ENCODE peak calls at places on chromosomes 7 and 10, in six cellular contexts. N is heart right ventricle; K is heart left ventricle; S is activated naive CD8-positive, alpha-beta T cell treated with anti-CD3 and anti-CD28 coated beads, Interleukin-2, amount 10 ng/mL, durations not matched to agents 7 days and 5 days; X is lung; B is naive thymus-derived CD8-positive, alpha-beta T cell. U is an unnamed sample.

GRCh38 chr7:143245123-143245522 is 18.1 kb upstream of the GSTK1 start:
- ATAC-seq in N (no peak), K (no peak), S (peak; percentile 74), X (no peak), B (no peak), U (no peak)

GRCh38 chr7:100573691-100574361 is at the start of gene SAP25:
- ATAC-seq in N (no peak), K (no peak), S (no peak), X (no peak), B (no peak), U (no peak)

GRCh38 chr10:386751-387693 is 251.8 kb downstream of the ZMYND11 start:
- ATAC-seq in N (peak; percentile 25), K (no peak), S (no peak), X (no peak), B (no peak), U (peak; percentile 30)

GRCh38 chr7:149316606-149317005 is 54.6 kb downstream of the ZNF783 start:
- ATAC-seq in N (no peak), K (no peak), S (no peak), X (no peak), B (no peak), U (no peak)

GRCh38 chr7:128167316-128167691 is 73.8 kb upstream of the LEP start:
- ATAC-seq in N (peak; percentile 53), K (no peak), S (peak; percentile 30), X (no peak), B (peak; percentile 36), U (peak; percentile 29)

GRCh38 chr7:25358831-25359350 is 130.6 kb upstream of the NPVF start:
- ATAC-seq in N (no peak), K (no peak), S (no peak), X (no peak), B (no peak), U (no peak)

GRCh38 chr10:101052285-101052684 is 9.5 kb upstream of the KAZALD1 start:
- ATAC-seq in N (peak; percentile 79), K (peak; percentile 65), S (no peak), X (no peak), B (no peak), U (no peak)

GRCh38 chr10:68423522-68423921 is 16.4 kb upstream of the RUFY2 start:
- ATAC-seq in N (no peak), K (no peak), S (peak; percentile 86), X (no peak), B (peak; percentile 97), U (no peak)

GRCh38 chr10:82737556-82737955 is 862.6 kb downstream of the NRG3 start:
- ATAC-seq in N (no peak), K (no peak), S (no peak), X (no peak), B (no peak), U (no peak)

GRCh38 chr10:89373916-89374711 is 3.7 kb upstream of the IFIT1B start:
- ATAC-seq in N (peak; percentile 98), K (peak; percentile 98), S (no peak), X (peak; percentile 86), B (no peak), U (peak; percentile 98)

GRCh38 chr10:51257511-51258248 is 183.4 kb downstream of the PRKG1 start:
- ATAC-seq in N (no peak), K (no peak), S (no peak), X (peak; percentile 34), B (no peak), U (no peak)

GRCh38 chr10:71998119-71998839 is 34.1 kb downstream of the CHST3 start:
- ATAC-seq in N (peak; percentile 76), K (peak; percentile 50), S (no peak), X (no peak), B (no peak), U (no peak)

GRCh38 chr10:15201589-15202300 is 33.3 kb upstream of the NMT2 start:
- ATAC-seq in N (no peak), K (no peak), S (no peak), X (no peak), B (no peak), U (no peak)

GRCh38 chr10:125734823-125735222 is 15.3 kb downstream of the EDRF1 start:
- ATAC-seq in N (no peak), K (no peak), S (no peak), X (no peak), B (no peak), U (no peak)

GRCh38 chr7:16661924-16662323 is 15.9 kb downstream of the BZW2 start:
- ATAC-seq in N (peak; percentile 96), K (peak; percentile 94), S (no peak), X (no peak), B (no peak), U (no peak)

GRCh38 chr7:12571691-12572090 is 1.2 kb downstream of the SCIN start:
- ATAC-seq in N (no peak), K (no peak), S (no peak), X (no peak), B (no peak), U (no peak)

GRCh38 chr10:17026686-17027485 is 102.7 kb downstream of the CUBN start:
- ATAC-seq in N (no peak), K (no peak), S (peak; percentile 60), X (no peak), B (peak; percentile 49), U (no peak)

U was measured in gastroesophageal sphincter.